ENCODE peak calls at places on chromosomes 12 and 14, in five cellular contexts. Z is astrocyte of the cerebellum, S is fibroblast of pulmonary artery, E is prostate gland, C is aorta. U is an unnamed sample.

GRCh38 chr12:13609874-13610273 is 371.5 kb downstream of the GRIN2B start:
- DNase-seq in Z (no peak), S (no peak), E (no peak), C (no peak), U (no peak)

GRCh38 chr12:62785941-62786559 is 148.9 kb downstream of the PPM1H start:
- DNase-seq in Z (peak), S (peak), E (no peak), C (no peak), U (no peak)

GRCh38 chr12:116861331-116861730 is 19.9 kb downstream of the HRK start:
- DNase-seq in Z (no peak), S (peak), E (no peak), C (peak), U (peak)

GRCh38 chr12:79911889-79912656 is 22.8 kb downstream of the PPP1R12A start:
- DNase-seq in Z (no peak), S (peak), E (no peak), C (no peak), U (no peak)

GRCh38 chr12:93019911-93020224 is 90.8 kb upstream of the EEA1 start:
- DNase-seq in Z (no peak), S (no peak), E (peak), C (no peak), U (no peak)

GRCh38 chr14:74577247-74577947 is 34.6 kb downstream of the LTBP2 start:
- DNase-seq in Z (no peak), S (peak), E (no peak), C (peak), U (no peak)

GRCh38 chr12:93678779-93679178 is 1.6 kb downstream of the CRADD start:
- DNase-seq in Z (no peak), S (no peak), E (no peak), C (no peak), U (no peak)

GRCh38 chr12:91133871-91134270 is 22.6 kb upstream of the LUM start:
- DNase-seq in Z (no peak), S (peak), E (no peak), C (no peak), U (no peak)

GRCh38 chr12:981176-981828 is 9.7 kb upstream of the ERC1 start:
- DNase-seq in Z (peak), S (peak), E (no peak), C (no peak), U (no peak)

GRCh38 chr14:62206456-62206855 is 444.2 kb downstream of the SNAPC1 start:
- DNase-seq in Z (no peak), S (no peak), E (no peak), C (no peak), U (no peak)

GRCh38 chr14:72738181-72738611 is 155.7 kb downstream of the DPF3 start:
- DNase-seq in Z (no peak), S (no peak), E (no peak), C (no peak), U (no peak)

GRCh38 chr14:104035300-104035699 is 50.2 kb upstream of the ASPG start:
- DNase-seq in Z (no peak), S (no peak), E (no peak), C (no peak), U (no peak)

GRCh38 chr14:102819176-102819628 is 42.0 kb downstream of the TRAF3 start:
- DNase-seq in Z (no peak), S (no peak), E (peak), C (no peak), U (no peak)

GRCh38 chr14:72788972-72789728 is 104.8 kb downstream of the DPF3 start:
- DNase-seq in Z (no peak), S (no peak), E (no peak), C (no peak), U (peak)

GRCh38 chr14:30607156-30607780 is 14.9 kb upstream of the SCFD1 start:
- DNase-seq in Z (peak), S (no peak), E (no peak), C (no peak), U (no peak)

GRCh38 chr12:25719505-25719904 is 166.4 kb upstream of the LMNTD1 start:
- DNase-seq in Z (no peak), S (no peak), E (no peak), C (no peak), U (no peak)

GRCh38 chr12:18496156-18496555 is 234.8 kb downstream of the PIK3C2G start:
- DNase-seq in Z (no peak), S (peak), E (no peak), C (no peak), U (no peak)

GRCh38 chr12:69475237-69475984 is 5.2 kb downstream of the FRS2 start:
- DNase-seq in Z (no peak), S (peak), E (no peak), C (no peak), U (no peak)

GRCh38 chr12:99605-100004 is 33.0 kb downstream of the IQSEC3 start:
- DNase-seq in Z (no peak), S (peak), E (no peak), C (no peak), U (no peak)

GRCh38 chr12:77914089-77914488 is 83.4 kb downstream of the NAV3 start:
- DNase-seq in Z (no peak), S (peak), E (no peak), C (no peak), U (no peak)

GRCh38 chr14:57957441-57957840 is 91.5 kb upstream of the SLC35F4 start:
- DNase-seq in Z (no peak), S (no peak), E (no peak), C (no peak), U (no peak)

GRCh38 chr12:130967631-130968030 is 13.9 kb downstream of the ADGRD1 start:
- DNase-seq in Z (no peak), S (no peak), E (no peak), C (no peak), U (no peak)

GRCh38 chr12:72273851-72274284 is 1.7 kb downstream of the TRHDE start:
- DNase-seq in Z (no peak), S (no peak), E (no peak), C (no peak), U (no peak)

GRCh38 chr12:13183621-13184020 is 12.9 kb upstream of the EMP1 start:
- DNase-seq in Z (no peak), S (no peak), E (no peak), C (no peak), U (no peak)

GRCh38 chr14:21160061-21160610 is 4.3 kb upstream of the OR5AU1 start:
- DNase-seq in Z (no peak), S (no peak), E (no peak), C (no peak), U (no peak)

GRCh38 chr14:24289649-24290283 is 9.8 kb downstream of the DHRS1 start:
- DNase-seq in Z (no peak), S (no peak), E (no peak), C (no peak), U (no peak)

GRCh38 chr12:53208877-53209463 is 1.9 kb upstream of the ITGB7 start:
- DNase-seq in Z (no peak), S (no peak), E (no peak), C (no peak), U (peak)

GRCh38 chr12:3438401-3438800 is 52.6 kb upstream of the PRMT8 start:
- DNase-seq in Z (no peak), S (no peak), E (no peak), C (no peak), U (no peak)

GRCh38 chr12:108750471-108751402 is 19.4 kb upstream of the CORO1C start:
- DNase-seq in Z (no peak), S (no peak), E (no peak), C (no peak), U (no peak)

GRCh38 chr12:5796171-5797091 is 148.6 kb downstream of the ANO2 start:
- DNase-seq in Z (no peak), S (peak), E (no peak), C (no peak), U (peak)

GRCh38 chr12:51869490-51869865 is 18.4 kb upstream of the ANKRD33 start:
- DNase-seq in Z (no peak), S (no peak), E (no peak), C (peak), U (no peak)

GRCh38 chr12:67667276-67668073 is 18.9 kb downstream of the DYRK2 start:
- DNase-seq in Z (no peak), S (peak), E (peak), C (peak), U (no peak)

GRCh38 chr12:13230500-13230899 is 34.0 kb downstream of the EMP1 start:
- DNase-seq in Z (no peak), S (no peak), E (no peak), C (no peak), U (no peak)

GRCh38 chr12:12872139-12872933 is 19.0 kb upstream of the GPRC5A start:
- DNase-seq in Z (no peak), S (peak), E (peak), C (no peak), U (no peak)

GRCh38 chr14:90698379-90698869 is 117.8 kb downstream of the TTC7B start:
- DNase-seq in Z (peak), S (peak), E (no peak), C (peak), U (no peak)

GRCh38 chr14:60188115-60188514 is 22.9 kb upstream of the DHRS7 start:
- DNase-seq in Z (no peak), S (peak), E (no peak), C (no peak), U (no peak)

GRCh38 chr14:21723431-21724045 is 49.9 kb upstream of the OR4E1 start:
- DNase-seq in Z (no peak), S (peak), E (no peak), C (no peak), U (peak)

DNA sequence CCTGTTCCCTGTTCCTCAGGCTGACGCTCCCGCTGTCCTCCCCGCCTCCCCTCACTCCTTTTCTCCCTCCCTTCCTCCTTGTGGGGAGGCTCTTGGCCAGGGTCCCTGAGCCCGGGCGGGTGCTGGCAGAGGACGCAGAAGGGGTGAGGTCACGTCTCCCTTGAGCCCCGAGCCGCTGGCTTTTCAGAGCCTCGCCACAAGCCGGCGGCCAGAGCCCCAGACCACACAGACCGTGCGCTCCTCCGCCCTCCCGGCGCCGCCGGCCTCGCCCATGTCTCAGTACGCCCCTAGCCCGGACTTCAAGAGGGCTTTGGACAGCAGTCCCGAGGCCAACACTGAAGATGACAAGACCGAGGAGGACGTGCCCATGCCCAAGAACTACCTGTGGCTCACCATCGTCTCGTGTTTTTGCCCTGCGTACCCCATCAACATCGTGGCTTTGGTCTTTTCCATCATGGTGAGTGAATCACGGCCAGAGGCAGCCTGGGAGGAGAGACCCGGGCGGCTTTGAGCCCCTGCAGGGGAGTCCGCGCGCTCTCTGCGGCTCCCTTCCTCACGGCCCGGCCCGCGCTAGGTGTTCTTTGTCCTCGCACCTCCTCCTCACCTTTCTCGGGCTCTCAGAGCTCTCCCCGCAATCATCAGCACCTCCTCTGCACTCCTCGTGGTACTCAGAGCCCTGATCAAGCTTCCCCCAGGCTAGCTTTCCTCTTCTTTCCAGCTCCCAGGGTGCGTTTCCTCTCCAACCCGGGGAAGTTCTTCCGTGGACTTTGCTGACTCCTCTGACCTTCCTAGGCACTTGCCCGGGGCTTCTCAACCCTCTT is at the start of gene TMEM233:
- DNase-seq in Z (no peak), S (no peak), E (no peak), C (peak), U (no peak)
- H3K4me3 ChIP-seq in Z (peak), S (peak), E (no peak), C (no peak), U (no peak)

GRCh38 chr12:9811651-9812050 is 15.6 kb upstream of the KLRF1 start:
- DNase-seq in Z (no peak), S (no peak), E (no peak), C (no peak), U (no peak)

GRCh38 chr12:9810721-9811120 is 16.6 kb upstream of the KLRF1 start:
- DNase-seq in Z (no peak), S (no peak), E (no peak), C (no peak), U (peak)

GRCh38 chr12:9808531-9808930 is 18.8 kb upstream of the KLRF1 start:
- DNase-seq in Z (no peak), S (no peak), E (no peak), C (no peak), U (no peak)

DNA sequence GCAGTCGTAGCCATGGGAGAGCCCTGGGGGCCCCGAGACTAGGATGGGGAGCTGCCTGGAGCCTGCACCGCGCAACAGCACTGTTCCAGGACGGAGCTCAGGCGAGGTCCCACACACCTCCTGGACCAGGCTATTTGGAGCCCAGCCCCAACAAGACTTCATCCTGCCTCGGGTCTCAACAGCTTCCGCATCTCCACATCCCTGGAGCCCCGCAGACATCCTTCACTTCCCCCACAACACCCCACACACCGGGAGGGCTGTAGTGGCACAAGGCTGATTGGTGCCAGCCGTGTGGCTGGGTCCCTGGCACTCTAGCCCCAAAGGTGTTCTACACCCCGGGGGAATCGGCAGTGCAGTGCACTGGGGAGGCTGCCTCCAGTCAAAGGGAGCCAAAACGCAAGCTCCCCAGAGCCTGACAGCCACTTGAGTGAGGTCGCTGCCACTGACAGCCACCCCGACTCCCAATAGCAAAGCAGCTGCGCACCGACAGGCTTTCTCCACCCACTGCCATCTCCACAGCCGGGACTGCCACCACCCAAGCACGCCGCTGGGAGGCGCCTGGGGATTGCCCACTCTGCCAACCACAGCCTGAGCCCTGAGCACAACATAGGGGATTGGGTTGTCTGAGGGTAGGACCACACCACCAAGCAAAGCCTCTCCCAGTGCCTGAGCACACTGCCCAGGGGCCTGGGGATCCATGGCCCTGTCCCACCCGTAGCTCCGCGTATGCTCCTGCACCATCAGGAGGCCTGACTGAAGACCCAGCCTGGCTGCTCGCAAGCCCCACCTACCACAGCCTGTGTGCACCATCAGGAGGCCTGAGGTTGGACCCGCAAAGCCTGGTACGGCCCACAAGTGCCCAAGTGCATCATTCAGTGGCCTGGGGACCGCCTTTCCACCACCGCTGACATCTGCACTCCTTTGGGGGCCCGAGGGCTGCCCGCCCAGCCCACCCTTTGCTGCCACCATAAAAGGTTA is 13.2 kb upstream of the KLRF1 start:
- DNase-seq in Z (no peak), S (peak), E (peak), C (peak), U (peak)
- H3K4me3 ChIP-seq in Z (no peak), S (peak), E (peak), C (no peak), U (peak)

GRCh38 chr12:31362759-31363415 is 36.9 kb upstream of the SINHCAF start:
- DNase-seq in Z (no peak), S (no peak), E (peak), C (peak), U (peak)
- H3K4me3 ChIP-seq in Z (no peak), S (no peak), E (no peak), C (no peak), U (no peak)

DNA sequence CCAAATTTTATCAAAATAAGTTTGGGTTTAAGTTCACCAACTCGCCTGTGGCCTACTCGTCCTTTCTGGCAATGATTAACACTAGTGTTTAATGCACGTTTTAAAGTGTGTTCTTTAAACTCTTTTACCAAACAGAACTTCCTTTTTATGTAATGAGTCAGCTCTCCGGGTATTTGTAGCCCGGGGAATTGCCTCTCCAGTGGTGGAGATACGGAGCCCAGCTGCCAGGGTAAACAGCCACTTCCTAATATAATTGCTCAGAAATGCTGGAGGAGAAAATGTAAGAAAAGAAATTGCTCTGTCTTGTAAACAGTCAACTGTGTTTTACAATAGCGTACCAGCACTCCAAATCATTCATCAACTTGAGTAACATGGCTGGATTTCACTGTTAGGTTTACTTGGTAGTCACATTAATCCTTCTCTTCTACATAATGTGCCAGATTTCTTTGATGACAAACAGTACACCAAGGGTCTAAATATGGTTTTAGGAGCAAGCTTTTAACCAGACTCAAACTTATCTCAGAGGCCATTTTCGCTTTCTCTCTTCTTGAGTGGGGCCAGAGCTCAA is 101.1 kb upstream of the SLC38A2 start:
- DNase-seq in Z (peak), S (peak), E (peak), C (peak), U (no peak)
- H3K4me3 ChIP-seq in Z (no peak), S (no peak), E (no peak), C (no peak), U (no peak)

DNA sequence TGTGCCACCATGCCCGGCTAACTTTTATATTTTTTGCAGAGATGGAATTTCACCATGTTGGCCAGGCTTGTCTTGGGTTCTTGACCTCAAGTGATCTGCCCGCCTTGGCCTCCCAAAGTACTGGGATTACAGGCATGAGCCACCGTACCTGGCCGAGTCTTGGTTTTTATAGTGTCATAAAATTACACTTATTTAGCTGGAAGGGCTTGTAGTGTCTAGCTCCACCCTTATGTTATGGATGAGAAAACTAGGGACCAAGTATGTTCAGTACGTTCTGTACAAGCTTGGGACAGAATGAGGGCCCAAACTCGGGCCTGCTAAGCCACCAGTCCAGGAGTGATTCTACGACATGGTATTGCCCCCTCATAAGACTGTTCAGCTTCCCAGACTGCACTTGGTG is 35.1 kb downstream of the SYNE2 start:
- DNase-seq in Z (no peak), S (no peak), E (no peak), C (no peak), U (no peak)
- H3K4me3 ChIP-seq in Z (no peak), S (no peak), E (no peak), C (no peak), U (no peak)

GRCh38 chr14:49581961-49582210 is 4.3 kb downstream of the RPS29 start:
- DNase-seq in Z (no peak), S (no peak), E (no peak), C (no peak), U (no peak)
- H3K4me3 ChIP-seq in Z (no peak), S (no peak), E (no peak), C (no peak), U (no peak)